ENCODE peak calls at places on chromosomes 5 and 9, in four cellular contexts. U, W, Q and F are unnamed samples.
A peak's percentile ranks its signal among the peaks of the same experiment; 100 is the strongest.

GRCh38 chr5:178281321-178281720 is 48.7 kb upstream of the PHYKPL start:
- DNase-seq in U (no peak), W (no peak), Q (no peak), F (no peak)

GRCh38 chr5:12023614-12024241 is 119.5 kb upstream of the CTNND2 start:
- DNase-seq in U (no peak), W (no peak), Q (peak; percentile 34), F (no peak)

GRCh38 chr9:96061293-96061987 is 185.9 kb downstream of the ERCC6L2 start:
- DNase-seq in U (peak; percentile 37), W (peak; percentile 76), Q (peak; percentile 65), F (no peak)

GRCh38 chr5:113404269-113404668 is 30.5 kb downstream of the TSSK1B start:
- DNase-seq in U (no peak), W (no peak), Q (no peak), F (no peak)

GRCh38 chr9:89555426-89556375 is 49.1 kb upstream of the GADD45G start:
- DNase-seq in U (no peak), W (no peak), Q (peak; percentile 8), F (no peak)

GRCh38 chr9:129631673-129632129 is 5.7 kb downstream of the NTMT1 start:
- DNase-seq in U (no peak), W (no peak), Q (no peak), F (no peak)

GRCh38 chr5:172891716-172892421 is 57.8 kb downstream of the ERGIC1 start:
- DNase-seq in U (peak; percentile 80), W (peak; percentile 97), Q (peak; percentile 91), F (no peak)

GRCh38 chr9:19331877-19332276 is 48.2 kb downstream of the RPS6 start:
- DNase-seq in U (no peak), W (no peak), Q (no peak), F (no peak)

GRCh38 chr9:124077915-124078572 is 66.5 kb downstream of the LHX2 start:
- DNase-seq in U (no peak), W (no peak), Q (no peak), F (no peak)

GRCh38 chr5:119515192-119515591 is 62.9 kb downstream of the HSD17B4 start:
- DNase-seq in U (no peak), W (no peak), Q (peak; percentile 40), F (no peak)

GRCh38 chr5:125176005-125176390 is 429.6 kb upstream of the ZNF608 start:
- DNase-seq in U (no peak), W (no peak), Q (no peak), F (no peak)

GRCh38 chr9:76655970-76656369 is 108.3 kb upstream of the PCA3 start:
- DNase-seq in U (no peak), W (no peak), Q (peak; percentile 50), F (no peak)

GRCh38 chr5:127337876-127338275 is 47.3 kb downstream of the MEGF10 start:
- DNase-seq in U (no peak), W (no peak), Q (no peak), F (no peak)

GRCh38 chr9:108724122-108724521 is 131.7 kb downstream of the ACTL7B start:
- DNase-seq in U (no peak), W (no peak), Q (no peak), F (no peak)

GRCh38 chr5:156474251-156474650 is 147.3 kb downstream of the SGCD start:
- DNase-seq in U (peak; percentile 45), W (peak; percentile 65), Q (no peak), F (no peak)

GRCh38 chr9:4225291-4226119 is 74.4 kb downstream of the GLIS3 start:
- DNase-seq in U (no peak), W (no peak), Q (no peak), F (no peak)

GRCh38 chr5:89042746-89043145 is 159.8 kb upstream of the MEF2C start:
- DNase-seq in U (no peak), W (no peak), Q (no peak), F (no peak)

GRCh38 chr5:81233080-81233634 is at the start of gene CKMT2:
- DNase-seq in U (peak; percentile 88), W (peak; percentile 90), Q (peak; percentile 50), F (peak; percentile 57)

GRCh38 chr5:83169938-83170337 is 92.6 kb downstream of the XRCC4 start:
- DNase-seq in U (no peak), W (no peak), Q (no peak), F (no peak)

GRCh38 chr5:83538788-83539535 is 67.4 kb downstream of the VCAN start:
- DNase-seq in U (no peak), W (no peak), Q (no peak), F (no peak)

GRCh38 chr5:174045470-174046025 is at the start of gene NSG2:
- DNase-seq in U (peak; percentile 78), W (no peak), Q (peak; percentile 24), F (peak; percentile 64)

GRCh38 chr5:139646912-139647391 is 1.2 kb upstream of the CXXC5 start:
- DNase-seq in U (no peak), W (peak; percentile 72), Q (no peak), F (peak; percentile 26)

GRCh38 chr5:88683506-88684135 is 199.4 kb downstream of the MEF2C start:
- DNase-seq in U (no peak), W (no peak), Q (no peak), F (no peak)

GRCh38 chr5:128965011-128965637 is at the start of gene SLC27A6:
- DNase-seq in U (peak; percentile 28), W (no peak), Q (no peak), F (no peak)

GRCh38 chr5:128966375-128966774 is 1.1 kb downstream of the SLC27A6 start:
- DNase-seq in U (no peak), W (no peak), Q (no peak), F (no peak)

GRCh38 chr5:128966846-128967245 is 1.6 kb downstream of the SLC27A6 start:
- DNase-seq in U (no peak), W (no peak), Q (no peak), F (no peak)

GRCh38 chr5:128962211-128962610 is 3.1 kb upstream of the SLC27A6 start:
- DNase-seq in U (no peak), W (no peak), Q (no peak), F (no peak)

GRCh38 chr5:128965638-128966302 is 482 bp downstream of the SLC27A6 start:
- DNase-seq in U (no peak), W (no peak), Q (no peak), F (no peak)
- H3K4me3 ChIP-seq in U (peak overlapping the region; percentile 60), W (no peak overlapping the region), Q (peak overlapping the region; percentile 45), F (no peak overlapping the region)

GRCh38 chr5:151068189-151068570 is 12.7 kb downstream of the TNIP1 start:
- DNase-seq in U (no peak), W (no peak), Q (peak; percentile 18), F (no peak)
- H3K4me3 ChIP-seq in U (no peak overlapping the region), W (no peak overlapping the region), Q (no peak overlapping the region), F (no peak overlapping the region)

GRCh38 chr9:84140535-84141101 is 160.0 kb downstream of the RMI1 start:
- DNase-seq in U (no peak), W (no peak), Q (no peak), F (peak; percentile 74)
- H3K4me3 ChIP-seq in U (peak overlapping the region; percentile 53), W (peak overlapping the region; percentile 57), Q (peak overlapping the region; percentile 75), F (peak overlapping the region; percentile 32)

GRCh38 chr5:171310816-171311697 is 2.0 kb downstream of the TLX3 start:
- DNase-seq in U (no peak), W (peak; percentile 46), Q (peak; percentile 17), F (no peak)

GRCh38 chr5:171310334-171310815 is 1.3 kb downstream of the TLX3 start:
- DNase-seq in U (no peak), W (peak; percentile 31), Q (no peak), F (no peak)

GRCh38 chr5:171309276-171309525 is 153 bp downstream of the TLX3 start:
- DNase-seq in U (no peak), W (peak; percentile 39), Q (no peak), F (no peak)

GRCh38 chr5:171308453-171309275 is at the start of gene TLX3:
- DNase-seq in U (no peak), W (no peak), Q (peak; percentile 11), F (no peak)

GRCh38 chr5:171309526-171310333 is 682 bp downstream of the TLX3 start:
- DNase-seq in U (no peak), W (peak; percentile 57), Q (no peak), F (peak; percentile 14)
- H3K4me3 ChIP-seq in U (no peak overlapping the region), W (peak overlapping the region; percentile 16), Q (no peak overlapping the region), F (no peak overlapping the region)

GRCh38 chr9:17757816-17758215 is 178.9 kb downstream of the SH3GL2 start:
- DNase-seq in U (no peak), W (no peak), Q (no peak), F (no peak)
- H3K4me3 ChIP-seq in U (no peak overlapping the region), W (no peak overlapping the region), Q (no peak overlapping the region), F (no peak overlapping the region)

DNA sequence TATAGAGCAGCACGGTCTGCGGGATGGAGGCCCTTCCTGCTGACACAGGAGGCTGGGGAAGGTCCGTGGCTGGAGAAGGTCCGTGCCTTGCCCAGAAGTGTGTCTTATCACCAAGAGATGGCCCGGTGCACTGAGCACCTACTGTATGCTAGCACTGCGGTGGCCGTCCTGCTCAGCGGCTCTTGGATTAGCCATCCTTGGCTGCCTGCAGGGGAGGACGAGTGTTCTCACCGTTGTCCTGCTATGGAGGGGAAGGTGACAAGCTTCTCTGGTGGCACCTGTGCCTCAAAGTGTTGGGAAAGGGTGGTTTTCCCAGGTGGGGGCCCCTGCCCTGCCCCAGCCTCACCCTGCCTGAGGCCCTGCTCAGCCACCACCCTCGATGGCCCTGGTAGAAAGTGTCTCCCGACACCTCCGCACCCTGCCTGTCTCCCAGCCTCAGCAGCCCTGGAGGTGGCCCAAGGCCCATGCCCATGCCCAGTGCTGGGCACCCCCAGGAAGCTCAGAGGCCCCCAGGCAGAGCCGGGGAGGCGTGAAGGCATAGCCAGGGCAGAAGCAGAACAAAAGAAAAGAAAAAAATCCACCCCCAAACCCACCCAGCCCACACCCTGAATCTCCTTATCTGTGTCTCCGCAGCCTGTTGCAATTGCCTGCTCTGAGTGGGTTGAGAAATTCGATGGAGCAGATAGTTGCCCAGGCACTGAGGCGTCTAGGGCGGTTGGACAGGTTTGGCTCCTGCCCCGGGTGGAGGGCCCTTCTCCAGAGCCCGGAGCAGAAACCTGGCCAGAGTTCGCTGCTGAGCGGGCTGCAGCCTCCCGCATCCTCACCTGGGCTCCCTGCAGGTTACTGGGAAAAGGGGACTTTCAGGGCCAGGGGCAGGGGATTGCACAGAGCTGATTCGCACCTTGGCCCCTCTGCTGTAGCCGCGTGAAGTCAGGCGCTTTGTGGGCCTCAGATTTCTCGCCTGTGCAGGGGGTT is 30.5 kb downstream of the RXRA start:
- DNase-seq in U (no peak), W (no peak), Q (no peak), F (peak; percentile 55)
- H3K4me3 ChIP-seq in U (no peak overlapping the region), W (no peak overlapping the region), Q (no peak overlapping the region), F (no peak overlapping the region)

GRCh38 chr5:180831139-180832080 is 28.8 kb upstream of the MGAT1 start:
- DNase-seq in U (peak; percentile 91), W (peak; percentile 89), Q (peak; percentile 80), F (peak; percentile 92)

GRCh38 chr5:180832638-180833068 is 28.4 kb downstream of the ZFP62 start:
- DNase-seq in U (no peak), W (no peak), Q (no peak), F (peak; percentile 39)

GRCh38 chr5:180825768-180826525 is 23.3 kb upstream of the MGAT1 start:
- DNase-seq in U (no peak), W (peak; percentile 89), Q (peak; percentile 70), F (peak; percentile 65)

GRCh38 chr5:180830253-180831138 is 27.9 kb upstream of the MGAT1 start:
- DNase-seq in U (peak; percentile 74), W (peak; percentile 79), Q (no peak), F (peak; percentile 85)

DNA sequence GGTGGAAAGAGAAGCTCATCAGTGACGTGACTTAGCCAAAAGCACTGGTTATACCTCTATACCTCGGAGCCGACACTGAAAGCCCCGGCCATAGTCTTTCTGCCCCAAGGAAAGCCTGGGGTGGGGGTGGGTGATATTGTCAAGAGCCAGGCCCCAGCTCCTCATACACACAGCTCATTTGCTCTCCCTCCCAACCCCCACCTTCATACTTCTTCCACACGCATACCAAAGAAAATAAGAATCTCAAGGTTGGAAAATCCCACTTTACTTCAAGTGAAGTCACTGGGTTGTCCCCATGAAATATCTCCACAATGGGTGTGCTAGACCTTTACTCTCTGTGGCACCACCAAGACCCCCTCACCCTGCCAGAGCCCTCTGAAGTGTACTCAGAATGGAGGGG is 27.1 kb upstream of the MGAT1 start:
- DNase-seq in U (no peak), W (no peak), Q (no peak), F (no peak)
- H3K4me3 ChIP-seq in U (peak overlapping the region; percentile 99), W (peak overlapping the region; percentile 92), Q (no peak overlapping the region), F (no peak overlapping the region)